ENCODE peak calls at places on chromosome 12, in seven cellular contexts. O, R, Z, K, L, S and X are unnamed samples.
A peak's percentile ranks its signal among the peaks of the same experiment; 100 is the strongest.

GRCh38 chr12:50620050-50620974 is 115.5 kb downstream of the DIP2B start:
- DNase-seq in K (no peak), R (peak; percentile 39), O (no peak), Z (no peak), L (no peak), S (no peak), X (peak; percentile 83)

GRCh38 chr12:2845280-2845679 is 10.4 kb upstream of the NRIP2 start:
- DNase-seq in S (no peak), O (no peak), K (no peak), R (no peak), Z (no peak), L (no peak), X (no peak)

GRCh38 chr12:6253278-6253677 is 53.1 kb downstream of the CD9 start:
- DNase-seq in Z (no peak), K (peak; percentile 5), R (no peak), L (no peak), S (no peak), O (no peak), X (no peak)

GRCh38 chr12:51330186-51330585 is 6.2 kb upstream of the BIN2 start:
- DNase-seq in K (no peak), S (no peak), R (no peak), O (no peak), L (no peak), Z (no peak), X (no peak)

GRCh38 chr12:6450091-6450868 is 1.6 kb upstream of the TAPBPL start:
- DNase-seq in Z (no peak), R (no peak), K (no peak), S (no peak), O (no peak), L (no peak), X (no peak)

GRCh38 chr12:67415473-67415872 is 146.3 kb downstream of the CAND1 start:
- DNase-seq in L (no peak), R (peak; percentile 34), S (no peak), O (no peak), Z (no peak), K (no peak), X (no peak)

GRCh38 chr12:108641446-108642268 is 8.0 kb upstream of the SELPLG start:
- DNase-seq in S (no peak), R (no peak), L (no peak), O (no peak), Z (no peak), K (no peak), X (no peak)

GRCh38 chr12:118330421-118331018 is 42.2 kb downstream of the TAOK3 start:
- DNase-seq in Z (no peak), R (no peak), L (no peak), O (no peak), K (no peak), S (no peak), X (no peak)

GRCh38 chr12:80513211-80513610 is 69.2 kb downstream of the PTPRQ start:
- DNase-seq in R (no peak), L (no peak), S (no peak), O (no peak), Z (no peak), K (peak; percentile 21), X (no peak)

GRCh38 chr12:98544741-98545140 is 29.4 kb downstream of the TMPO start:
- DNase-seq in L (no peak), S (no peak), Z (no peak), K (no peak), R (no peak), O (no peak), X (no peak)

GRCh38 chr12:6067152-6067916 is 57.1 kb downstream of the VWF start:
- DNase-seq in Z (no peak), R (peak; percentile 69), L (peak; percentile 47), O (no peak), K (no peak), S (no peak), X (peak; percentile 56)

GRCh38 chr12:19846561-19846960 is 407.3 kb downstream of the AEBP2 start:
- DNase-seq in L (no peak), O (no peak), Z (no peak), R (peak; percentile 19), K (no peak), S (no peak), X (peak; percentile 41)

GRCh38 chr12:132955094-132955932 is 793 bp downstream of the ZNF605 start:
- DNase-seq in R (peak; percentile 65), Z (peak; percentile 35), S (peak; percentile 51), L (no peak), K (peak; percentile 61), O (no peak), X (peak; percentile 41)

GRCh38 chr12:57740656-57741412 is 2.3 kb upstream of the AGAP2 start:
- DNase-seq in O (peak; percentile 75), Z (no peak), R (no peak), S (no peak), K (no peak), L (no peak), X (no peak)

GRCh38 chr12:116319316-116319715 is 41.8 kb upstream of the MED13L start:
- DNase-seq in R (no peak), S (no peak), O (no peak), K (no peak), Z (no peak), L (no peak), X (no peak)

GRCh38 chr12:116321913-116322312 is 44.4 kb upstream of the MED13L start:
- DNase-seq in L (no peak), Z (no peak), R (no peak), O (no peak), S (no peak), K (no peak), X (no peak)

GRCh38 chr12:116318738-116319050 is 41.2 kb upstream of the MED13L start:
- DNase-seq in R (no peak), S (no peak), K (no peak), Z (no peak), O (no peak), L (no peak), X (peak; percentile 38)

GRCh38 chr12:116319851-116320621 is 42.5 kb upstream of the MED13L start:
- DNase-seq in O (no peak), L (peak; percentile 86), R (no peak), Z (no peak), K (peak; percentile 86), S (peak; percentile 65), X (peak; percentile 72)

DNA sequence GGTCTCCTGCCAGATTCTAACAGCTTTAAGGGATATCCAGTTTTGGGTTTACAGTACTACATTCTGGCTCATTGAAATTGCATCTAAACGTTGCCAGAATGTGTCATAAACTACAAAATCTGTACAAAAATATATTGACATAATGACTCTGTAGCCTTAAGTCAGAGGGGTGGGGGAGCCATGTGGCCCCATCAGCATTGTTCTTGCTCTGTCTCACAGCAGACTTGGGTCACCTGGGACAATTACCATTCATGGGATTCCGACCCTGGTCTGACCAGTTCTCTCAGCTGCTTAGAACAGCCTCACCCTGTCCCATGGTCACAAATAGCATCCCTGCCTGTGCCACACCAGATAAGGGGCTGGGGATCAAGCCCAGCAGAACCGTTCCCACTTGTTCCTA is 43.3 kb upstream of the MED13L start:
- DNase-seq in O (no peak), Z (no peak), S (no peak), L (no peak), R (no peak), K (no peak), X (no peak)
- H3K27ac ChIP-seq in O (no peak overlapping the region), Z (peak overlapping the region; percentile 74), S (peak overlapping the region; percentile 92), L (peak overlapping the region; percentile 73), R (no peak overlapping the region), K (peak overlapping the region; percentile 91), X (peak overlapping the region; percentile 96)

DNA sequence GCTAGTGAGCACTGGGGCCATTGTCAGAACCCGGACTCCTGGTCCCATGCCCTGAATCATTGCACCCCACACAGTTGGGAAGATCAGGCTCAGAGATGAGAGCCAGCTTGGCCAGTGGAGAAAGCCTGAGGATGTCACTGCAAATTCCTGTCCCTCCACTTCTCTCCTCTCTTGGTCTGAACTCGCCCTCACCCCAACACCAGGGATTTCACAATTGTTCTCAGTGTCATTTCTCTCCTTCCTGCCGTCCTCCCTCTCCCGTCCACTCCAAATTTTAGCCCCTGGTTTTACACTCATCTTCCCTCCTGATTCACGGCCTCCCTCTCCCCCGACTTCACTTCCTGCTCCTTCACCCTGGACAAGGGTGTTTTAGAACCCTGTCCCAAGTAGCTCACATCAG is 11.1 kb downstream of the KRT75 start:
- DNase-seq in K (no peak), R (no peak), L (no peak), S (no peak), O (no peak), Z (no peak), X (no peak)
- H3K27ac ChIP-seq in K (no peak overlapping the region), R (no peak overlapping the region), L (no peak overlapping the region), S (no peak overlapping the region), O (no peak overlapping the region), Z (no peak overlapping the region), X (no peak overlapping the region)

DNA sequence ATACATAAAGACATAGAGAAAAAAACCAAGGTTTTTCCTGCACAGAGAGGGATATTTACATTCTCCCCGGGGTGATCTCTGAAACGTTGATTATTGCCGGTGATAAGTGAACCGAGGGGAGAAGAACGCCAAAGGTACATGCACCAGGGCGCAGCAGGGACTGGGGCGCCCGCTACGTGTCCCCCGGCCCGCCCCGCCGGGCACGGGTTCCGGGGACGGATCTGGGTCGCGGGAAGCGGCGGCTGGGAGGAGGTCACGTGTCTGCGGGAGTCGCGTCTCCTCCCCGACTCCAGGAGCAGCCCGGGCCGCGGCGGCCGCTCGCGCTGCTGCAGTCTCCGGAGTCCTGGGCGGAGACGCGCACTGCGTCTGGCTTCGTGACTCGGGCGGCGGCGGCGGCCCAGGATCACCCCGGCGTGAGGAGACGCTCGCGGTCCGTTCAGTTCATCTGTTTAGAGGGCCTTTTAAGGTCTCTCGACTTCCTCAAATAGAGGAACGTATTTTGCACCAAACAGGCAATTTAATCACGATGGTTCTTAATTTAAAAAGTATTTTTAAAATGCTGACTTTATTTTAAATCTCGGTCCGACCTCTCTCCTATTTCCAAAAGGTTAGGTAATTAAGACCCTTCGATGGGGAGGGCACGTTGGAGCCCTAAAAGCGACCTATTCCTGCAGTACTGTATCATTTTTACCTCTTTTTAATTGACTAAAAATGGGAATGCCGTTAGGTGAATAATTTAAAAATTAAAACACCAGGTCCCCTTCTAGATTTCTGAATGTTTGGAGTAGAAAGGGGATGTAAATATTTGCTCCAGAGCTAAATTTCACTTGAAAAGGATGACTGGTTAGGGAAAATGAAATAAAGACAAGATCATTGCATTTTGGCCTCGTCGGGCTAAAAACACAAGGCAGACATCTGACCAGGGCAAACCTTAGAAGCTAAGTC is 1.8 kb upstream of the BHLHE41 start:
- DNase-seq in K (peak; percentile 94), L (peak; percentile 86), R (peak; percentile 80), O (no peak), Z (peak; percentile 78), S (peak; percentile 90), X (peak; percentile 74)
- H3K27ac ChIP-seq in K (peak overlapping the region; percentile 91), L (peak overlapping the region; percentile 99), R (peak overlapping the region; percentile 78), O (no peak overlapping the region), Z (peak overlapping the region; percentile 100), S (peak overlapping the region; percentile 90), X (peak overlapping the region; percentile 93)

GRCh38 chr12:104886418-104887401 is 71.4 kb downstream of the SLC41A2 start:
- DNase-seq in L (no peak), Z (no peak), R (no peak), S (no peak), O (no peak), K (no peak), X (peak; percentile 9)
- H3K27ac ChIP-seq in L (no peak overlapping the region), Z (no peak overlapping the region), R (no peak overlapping the region), S (no peak overlapping the region), O (no peak overlapping the region), K (no peak overlapping the region), X (no peak overlapping the region)

GRCh38 chr12:21773799-21774198 is 707 bp downstream of the KCNJ8 start:
- DNase-seq in L (no peak), K (no peak), S (no peak), O (no peak), Z (no peak), R (no peak), X (no peak)
- H3K27ac ChIP-seq in L (peak overlapping the region; percentile 86), K (no peak overlapping the region), S (no peak overlapping the region), O (no peak overlapping the region), Z (peak overlapping the region; percentile 98), R (no peak overlapping the region), X (no peak overlapping the region)

GRCh38 chr12:4284306-4284705 is 10.7 kb downstream of the CCND2 start:
- DNase-seq in L (no peak), S (no peak), Z (no peak), R (no peak), O (no peak), K (no peak), X (no peak)
- H3K27ac ChIP-seq in L (no peak overlapping the region), S (no peak overlapping the region), Z (no peak overlapping the region), R (no peak overlapping the region), O (no peak overlapping the region), K (no peak overlapping the region), X (no peak overlapping the region)